ENCODE peak calls at places on chromosomes 16 and 17, in six cellular contexts. R is head of caudate nucleus; L is left colon; O is CD8-positive, alpha-beta memory T cell; W is RCC 7860; K is left ventricle myocardium inferior. P is an unnamed sample.

GRCh38 chr16:78706637-78707036 is 607.2 kb downstream of the WWOX start:
- DNase-seq in L (no peak), R (no peak), O (no peak), W (no peak), K (no peak), P (no peak)

GRCh38 chr16:2675021-2675420 is 7.3 kb upstream of the KCTD5 start:
- DNase-seq in L (no peak), K (no peak), R (no peak), W (no peak), O (no peak), P (no peak)

GRCh38 chr16:77945126-77945525 is 77.2 kb upstream of the CLEC3A start:
- DNase-seq in L (no peak), R (no peak), O (no peak), K (no peak), W (no peak), P (no peak)

GRCh38 chr17:39755550-39756375 is 18.0 kb downstream of the GRB7 start:
- DNase-seq in K (no peak), L (no peak), O (peak), R (no peak), W (no peak), P (peak)

GRCh38 chr17:61318684-61319098 is 81.0 kb upstream of the TBX2 start:
- DNase-seq in W (no peak), K (no peak), L (no peak), O (no peak), R (no peak), P (no peak)

GRCh38 chr16:9258423-9259051 is 167.1 kb downstream of the HAPSTR1 start:
- DNase-seq in L (no peak), O (peak), W (no peak), R (peak), K (no peak), P (no peak)

GRCh38 chr16:86016201-86016965 is 117.4 kb downstream of the IRF8 start:
- DNase-seq in L (no peak), W (peak), O (peak), R (peak), K (no peak), P (peak)

GRCh38 chr17:28371245-28372202 is at the start of gene SARM1:
- DNase-seq in O (peak), R (peak), K (peak), L (peak), W (no peak), P (peak)

GRCh38 chr17:73838815-73839214 is 194.6 kb upstream of the SDK2 start:
- DNase-seq in K (no peak), W (no peak), L (no peak), O (no peak), R (no peak), P (no peak)

GRCh38 chr17:31390748-31391495 is 553 bp upstream of the RAB11FIP4 start:
- DNase-seq in K (no peak), W (no peak), L (no peak), R (no peak), O (no peak), P (no peak)

GRCh38 chr16:67993207-67994036 is 5.9 kb downstream of the DPEP2 start:
- DNase-seq in O (peak), W (peak), L (peak), K (peak), R (peak), P (peak)

GRCh38 chr17:76146053-76146875 is 5.2 kb upstream of the FOXJ1 start:
- DNase-seq in O (no peak), L (no peak), R (no peak), K (no peak), W (no peak), P (peak)

GRCh38 chr16:2236362-2237075 is at the start of gene DNASE1L2:
- DNase-seq in O (no peak), K (no peak), L (no peak), W (no peak), R (no peak), P (no peak)

GRCh38 chr17:43579570-43580140 is 33.5 kb upstream of the ETV4 start:
- DNase-seq in L (no peak), R (no peak), W (peak), O (no peak), K (no peak), P (no peak)

GRCh38 chr17:43723697-43724359 is 34.8 kb downstream of the SOST start:
- DNase-seq in K (no peak), L (no peak), R (no peak), W (peak), O (no peak), P (no peak)

GRCh38 chr16:67430504-67431076 is 331 bp upstream of the HSD11B2 start:
- DNase-seq in K (peak), W (no peak), O (no peak), L (peak), R (peak), P (no peak)

GRCh38 chr17:76537288-76537577 is 276 bp downstream of the CYGB start:
- DNase-seq in R (no peak), L (no peak), O (no peak), W (no peak), K (peak), P (no peak)

GRCh38 chr16:49036126-49036525 is 245.5 kb downstream of the CBLN1 start:
- DNase-seq in L (no peak), R (no peak), W (no peak), K (no peak), O (no peak), P (no peak)

GRCh38 chr17:29216856-29217255 is 29.8 kb upstream of the CRYBA1 start:
- DNase-seq in K (no peak), O (no peak), L (no peak), R (no peak), W (no peak), P (no peak)

GRCh38 chr16:31427441-31428276 is 501 bp downstream of the COX6A2 start:
- DNase-seq in R (peak), L (peak), K (peak), O (peak), W (no peak), P (peak)

GRCh38 chr16:460787-461186 is 35.3 kb downstream of the RAB11FIP3 start:
- DNase-seq in O (no peak), K (no peak), W (no peak), R (no peak), L (no peak), P (no peak)

GRCh38 chr17:40373324-40373723 is 8.8 kb upstream of the GJD3 start:
- DNase-seq in L (no peak), W (peak), R (no peak), O (no peak), K (no peak), P (no peak)

GRCh38 chr17:56142325-56142724 is 10.9 kb upstream of the ANKFN1 start:
- DNase-seq in K (no peak), L (no peak), W (no peak), O (no peak), R (no peak), P (no peak)

GRCh38 chr17:63139356-63139755 is 173.3 kb downstream of the TANC2 start:
- DNase-seq in W (no peak), O (no peak), R (no peak), K (no peak), L (no peak), P (no peak)

GRCh38 chr16:73012341-73012740 is 35.6 kb downstream of the ZFHX3 start:
- DNase-seq in K (no peak), W (no peak), L (no peak), O (no peak), R (no peak), P (no peak)

GRCh38 chr17:55420776-55421178 is 858 bp downstream of the MMD start:
- DNase-seq in O (peak), W (no peak), R (peak), K (peak), L (peak), P (no peak)